ENCODE peak calls at places on chromosomes 12 and 14, in seven cellular contexts. R is CD8-positive, alpha-beta T cell; U is body of pancreas; T is left ventricle myocardium inferior; Y is BE2C; F is AG10803; C is PC-3. A is an unnamed sample.

GRCh38 chr14:25882899-25883298 is 714.9 kb downstream of the NOVA1 start:
- DNase-seq in R (no peak), U (no peak), T (no peak), Y (no peak), F (no peak), C (no peak), A (no peak)

GRCh38 chr12:97681612-97682504 is 219.3 kb downstream of the RMST start:
- DNase-seq in R (no peak), U (no peak), T (no peak), Y (no peak), F (no peak), C (no peak), A (no peak)

GRCh38 chr12:117563007-117563406 is 201.6 kb upstream of the NOS1 start:
- DNase-seq in R (no peak), U (no peak), T (no peak), Y (no peak), F (no peak), C (no peak), A (no peak)

GRCh38 chr14:93800038-93800937 is 12.0 kb upstream of the PRIMA1 start:
- DNase-seq in R (no peak), U (no peak), T (no peak), Y (no peak), F (peak; percentile 5), C (no peak), A (no peak)

GRCh38 chr12:127811988-127812387 is 455.0 kb upstream of the TMEM132C start:
- DNase-seq in R (no peak), U (no peak), T (peak; percentile 57), Y (no peak), F (peak; percentile 87), C (no peak), A (no peak)

GRCh38 chr12:42704810-42705401 is 115.4 kb upstream of the PRICKLE1 start:
- DNase-seq in R (no peak), U (no peak), T (no peak), Y (no peak), F (no peak), C (no peak), A (no peak)

GRCh38 chr14:32258574-32258973 is 55.5 kb upstream of the RNU6-8 start:
- DNase-seq in R (no peak), U (no peak), T (no peak), Y (no peak), F (peak; percentile 16), C (no peak), A (no peak)

GRCh38 chr12:1633459-1633858 is 4.4 kb downstream of the WNT5B start:
- DNase-seq in R (no peak), U (no peak), T (no peak), Y (no peak), F (no peak), C (no peak), A (no peak)

GRCh38 chr14:72568296-72568992 is 325.5 kb downstream of the DPF3 start:
- DNase-seq in R (no peak), U (peak; percentile 32), T (no peak), Y (no peak), F (no peak), C (no peak), A (no peak)

GRCh38 chr12:106139422-106140141 is 828 bp upstream of the NUAK1 start:
- DNase-seq in R (no peak), U (peak; percentile 90), T (peak; percentile 79), Y (no peak), F (peak; percentile 85), C (peak; percentile 72), A (peak; percentile 79)

GRCh38 chr12:90152897-90153624 is 444.4 kb upstream of the ATP2B1 start:
- DNase-seq in R (no peak), U (no peak), T (no peak), Y (peak; percentile 52), F (peak; percentile 1), C (peak; percentile 64), A (no peak)

GRCh38 chr14:70670992-70671651 is 29.4 kb downstream of the TTC9 start:
- DNase-seq in R (no peak), U (no peak), T (no peak), Y (no peak), F (peak; percentile 12), C (no peak), A (no peak)

GRCh38 chr14:24986206-24986893 is 63.6 kb downstream of the STXBP6 start:
- DNase-seq in R (no peak), U (no peak), T (peak; percentile 28), Y (no peak), F (no peak), C (no peak), A (no peak)

GRCh38 chr14:24250354-24250753 is 7.9 kb upstream of the TINF2 start:
- DNase-seq in R (no peak), U (no peak), T (no peak), Y (no peak), F (no peak), C (no peak), A (no peak)

GRCh38 chr14:95104911-95105310 is 52.4 kb downstream of the DICER1 start:
- DNase-seq in R (no peak), U (no peak), T (no peak), Y (no peak), F (no peak), C (no peak), A (no peak)

GRCh38 chr12:1881301-1881700 is 37.2 kb downstream of the CACNA2D4 start:
- DNase-seq in R (no peak), U (no peak), T (no peak), Y (no peak), F (no peak), C (no peak), A (no peak)

GRCh38 chr12:15837141-15837781 is 44.9 kb upstream of the STRAP start:
- DNase-seq in R (no peak), U (no peak), T (no peak), Y (no peak), F (peak; percentile 95), C (no peak), A (no peak)

GRCh38 chr14:99821519-99822165 is 28.4 kb downstream of the EML1 start:
- DNase-seq in R (no peak), U (peak; percentile 19), T (no peak), Y (no peak), F (peak; percentile 91), C (peak; percentile 71), A (no peak)

GRCh38 chr12:111277570-111277969 is 91.3 kb downstream of the PHETA1 start:
- DNase-seq in R (no peak), U (no peak), T (no peak), Y (no peak), F (no peak), C (no peak), A (no peak)

GRCh38 chr14:59787045-59787674 is 83.4 kb downstream of the RTN1 start:
- DNase-seq in R (no peak), U (no peak), T (no peak), Y (no peak), F (no peak), C (no peak), A (no peak)

GRCh38 chr14:84420236-84420635 is 1109.7 kb upstream of the FLRT2 start:
- DNase-seq in R (no peak), U (no peak), T (no peak), Y (no peak), F (no peak), C (peak; percentile 3), A (no peak)

GRCh38 chr12:132478845-132479244 is 11.1 kb upstream of the FBRSL1 start:
- DNase-seq in R (no peak), U (no peak), T (no peak), Y (no peak), F (no peak), C (peak; percentile 55), A (no peak)

GRCh38 chr14:86057018-86057667 is 527.2 kb downstream of the FLRT2 start:
- DNase-seq in R (no peak), U (no peak), T (no peak), Y (peak; percentile 39), F (peak; percentile 23), C (peak; percentile 36), A (no peak)

GRCh38 chr12:5000658-5001390 is 42.9 kb upstream of the KCNA5 start:
- DNase-seq in R (no peak), U (no peak), T (no peak), Y (no peak), F (no peak), C (no peak), A (no peak)

GRCh38 chr12:87603727-87604126 is 425.5 kb downstream of the C12orf50 start:
- DNase-seq in R (no peak), U (no peak), T (no peak), Y (no peak), F (no peak), C (no peak), A (no peak)

GRCh38 chr12:108607981-108608600 is 10.2 kb upstream of the TMEM119 start:
- DNase-seq in R (no peak), U (no peak), T (no peak), Y (no peak), F (no peak), C (no peak), A (no peak)

GRCh38 chr14:104441275-104442106 is 138.1 kb upstream of the C14orf180 start:
- DNase-seq in R (no peak), U (no peak), T (no peak), Y (no peak), F (no peak), C (no peak), A (peak; percentile 20)

GRCh38 chr12:78584695-78585094 is 279.9 kb upstream of the SYT1 start:
- DNase-seq in R (no peak), U (no peak), T (no peak), Y (peak; percentile 38), F (peak; percentile 2), C (peak; percentile 25), A (no peak)

GRCh38 chr12:50261654-50262053 is 21.7 kb downstream of the LIMA1 start:
- DNase-seq in R (no peak), U (no peak), T (no peak), Y (no peak), F (no peak), C (peak; percentile 52), A (no peak)
- TF ChIP-seq CTCF in R (no peak), U (no peak), T (no peak), Y (peak; percentile 12), F (no peak), C (peak; percentile 51), A (no peak)

DNA sequence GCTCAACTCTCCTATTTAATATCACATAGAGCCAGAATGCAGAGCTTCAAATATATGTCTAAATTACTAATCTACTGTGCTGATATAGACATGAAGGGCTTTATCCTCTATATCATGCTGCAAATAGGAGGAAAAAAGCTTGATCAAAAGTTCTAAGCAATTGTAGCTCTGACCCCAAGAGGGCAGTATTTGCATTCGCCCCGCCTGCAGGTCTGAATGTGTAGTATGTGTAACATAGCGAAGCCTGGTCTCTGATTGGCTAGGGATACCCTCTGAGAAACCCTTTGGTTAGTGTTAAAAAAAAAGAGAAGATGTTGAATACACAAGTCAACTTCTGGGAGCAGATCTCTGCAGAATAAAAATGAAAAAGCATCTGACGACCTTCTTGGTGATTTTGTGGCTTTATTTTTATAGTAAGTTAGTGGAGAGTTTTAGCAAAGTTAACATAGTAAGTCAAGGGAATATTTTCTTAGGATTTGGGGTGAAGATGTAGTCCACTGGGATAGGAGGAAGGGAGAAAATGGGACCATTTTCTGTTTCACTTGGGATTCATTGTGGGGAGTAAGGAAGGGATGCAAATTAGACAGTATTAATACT is 151.6 kb upstream of the OR4E1 start:
- DNase-seq in R (no peak), U (no peak), T (no peak), Y (peak; percentile 33), F (no peak), C (peak; percentile 51), A (no peak)
- TF ChIP-seq CTCF in R (peak; percentile 66), U (no peak), T (peak; percentile 13), Y (peak; percentile 72), F (no peak), C (peak; percentile 76), A (no peak)

GRCh38 chr14:22558221-22558913 is 30.7 kb downstream of the DAD1 start:
- DNase-seq in R (no peak), U (peak; percentile 37), T (no peak), Y (no peak), F (no peak), C (no peak), A (no peak)
- TF ChIP-seq CTCF in R (peak; percentile 36), U (no peak), T (no peak), Y (peak; percentile 1), F (peak; percentile 12), C (no peak), A (no peak)

GRCh38 chr14:65255583-65256443 is 153.5 kb upstream of the MAX start:
- DNase-seq in R (no peak), U (peak; percentile 76), T (no peak), Y (peak; percentile 56), F (no peak), C (peak; percentile 95), A (no peak)
- TF ChIP-seq CTCF in R (no peak), U (peak; percentile 24), T (no peak), Y (peak; percentile 38), F (no peak), C (no peak), A (no peak)